ENCODE peak calls at places on chromosome 13, in nine cellular contexts. P is CD8-positive, alpha-beta T cell; D is body of pancreas; N is HAP-1; L is endodermal cell; J is hepatocyte; C is PC-3; S is heart right ventricle; M is pancreas. F is an unnamed sample.

GRCh38 chr13:34913040-34913439 is 29.0 kb upstream of the NBEA start:
- DNase-seq in N (peak; percentile 55), P (no peak), C (peak; percentile 19), J (peak; percentile 34), S (no peak), D (no peak), L (peak; percentile 87), M (no peak), F (no peak)

GRCh38 chr13:46605089-46605488 is 52.1 kb downstream of the LRCH1 start:
- DNase-seq in P (no peak), N (no peak), C (no peak), L (no peak), J (no peak), S (no peak), M (no peak), D (peak; percentile 23), F (no peak)

GRCh38 chr13:43180837-43181236 is 157.5 kb downstream of the DNAJC15 start:
- DNase-seq in C (no peak), N (no peak), S (no peak), L (peak; percentile 52), M (no peak), P (no peak), J (no peak), D (no peak), F (no peak)

GRCh38 chr13:26037302-26037701 is 14.5 kb downstream of the SHISA2 start:
- DNase-seq in S (no peak), M (no peak), N (peak; percentile 73), L (peak; percentile 94), C (peak; percentile 56), J (no peak), P (no peak), D (no peak), F (peak; percentile 39)

GRCh38 chr13:32443111-32443510 is 15.2 kb upstream of the N4BP2L1 start:
- DNase-seq in L (no peak), N (peak; percentile 17), C (peak; percentile 39), S (no peak), M (no peak), D (peak; percentile 41), P (no peak), J (peak; percentile 16), F (no peak)

GRCh38 chr13:100600915-100601314 is 12.3 kb upstream of the GGACT start:
- DNase-seq in D (peak; percentile 30), J (no peak), L (no peak), N (no peak), P (no peak), C (no peak), M (no peak), S (no peak), F (no peak)

GRCh38 chr13:78657699-78658629 is 991 bp downstream of the OBI1 start:
- DNase-seq in M (no peak), C (peak; percentile 38), J (no peak), N (peak; percentile 23), P (no peak), S (no peak), D (no peak), L (peak; percentile 65), F (no peak)

GRCh38 chr13:79405501-79405830 is 589 bp downstream of the RBM26 start:
- DNase-seq in J (no peak), P (no peak), M (no peak), N (no peak), D (peak; percentile 28), C (no peak), S (no peak), L (no peak), F (no peak)

GRCh38 chr13:45352031-45352430 is 11.0 kb upstream of the TPT1 start:
- DNase-seq in C (no peak), P (no peak), N (no peak), D (no peak), M (no peak), L (no peak), S (no peak), J (no peak), F (no peak)

DNA sequence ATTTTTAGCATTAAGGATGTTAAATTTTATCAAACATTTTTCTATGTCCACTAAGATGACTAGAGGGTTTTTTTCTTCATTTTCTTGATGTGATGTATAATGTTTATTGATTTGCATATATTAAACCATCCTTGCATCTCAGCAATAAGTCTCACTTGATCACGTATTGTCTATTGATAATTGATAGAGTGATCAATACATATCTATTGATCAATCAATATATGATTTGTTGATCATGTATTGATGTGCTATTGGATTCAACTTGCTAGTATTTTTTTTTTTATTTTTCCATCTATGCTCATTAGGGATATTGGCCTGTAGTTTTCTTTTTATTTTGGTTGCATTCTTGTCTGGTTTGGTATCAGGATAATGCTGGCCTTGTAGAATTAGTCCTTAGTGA is 2202.0 kb downstream of the PCDH9 start:
- DNase-seq in J (no peak), L (no peak), C (no peak), M (no peak), N (no peak), S (no peak), D (no peak), P (no peak), F (no peak)
- H3K9me3 ChIP-seq in J (no peaks in the 10 kb centered on the region), L (no peaks in the 10 kb centered on the region), C (no peaks in the 10 kb centered on the region), M (no peaks in the 10 kb centered on the region), N (no peaks in the 10 kb centered on the region), S (peaks cover 23% of the 10 kb centered on the region), D (no peaks in the 10 kb centered on the region), P (no peaks in the 10 kb centered on the region), F (no peaks in the 10 kb centered on the region)

DNA sequence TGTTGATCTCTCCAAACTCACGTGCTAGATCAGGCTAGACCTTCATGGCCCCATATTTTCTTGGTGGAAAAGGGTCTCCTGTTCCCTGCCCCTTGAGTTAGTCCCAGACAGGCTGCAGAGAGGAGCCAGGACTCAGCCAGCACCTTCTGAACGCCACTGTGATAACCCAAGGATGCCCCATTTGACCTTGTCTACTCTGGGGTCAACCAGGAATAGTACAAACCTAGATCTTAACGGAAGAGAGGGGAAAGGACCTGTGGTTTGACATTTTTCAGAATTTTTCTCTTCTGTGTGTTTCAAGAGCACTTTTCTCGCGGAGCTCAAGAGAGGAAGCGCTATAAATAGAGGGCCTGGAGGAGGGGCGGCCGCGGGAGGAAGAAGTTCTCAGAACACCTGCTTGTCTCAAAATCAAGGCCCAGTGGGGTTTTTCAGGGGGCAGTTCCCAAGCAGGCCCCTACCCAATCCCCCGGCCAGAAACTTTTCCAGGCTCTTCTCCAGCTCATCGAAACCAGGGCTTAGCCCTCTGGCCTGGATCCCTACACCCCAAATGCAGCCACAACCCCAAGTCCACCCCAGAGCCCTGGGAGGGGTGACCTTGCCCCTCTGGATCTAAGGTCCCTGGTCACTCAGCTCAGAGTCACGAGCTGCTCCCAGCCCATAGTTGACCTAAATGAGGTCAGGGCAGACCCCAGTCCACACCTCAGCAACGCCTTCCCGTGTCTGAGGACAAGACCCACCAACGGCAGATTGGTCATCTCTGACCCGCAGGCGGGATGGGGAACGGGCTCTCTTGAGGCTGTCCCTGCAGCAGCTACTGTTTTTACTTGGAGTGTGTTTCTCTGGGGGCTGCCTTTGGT is 75.6 kb upstream of the TM9SF2 start:
- DNase-seq in N (no peak), D (no peak), M (no peak), J (no peak), P (peak; percentile 71), C (no peak), L (no peak), S (no peak), F (no peak)
- H3K4me3 ChIP-seq in N (no peak overlapping the region), D (no peak overlapping the region), M (no peak overlapping the region), J (no peak overlapping the region), P (peak overlapping the region; percentile 28), C (no peak overlapping the region), L (no peak overlapping the region), S (no peak overlapping the region), F (no peak overlapping the region)

GRCh38 chr13:102003848-102004570 is 397.8 kb downstream of the FGF14 start:
- DNase-seq in N (no peak), L (no peak), P (no peak), J (no peak), D (no peak), M (no peak), S (no peak), C (no peak), F (no peak)
- H3K4me1 ChIP-seq in N (no peaks in the 10 kb centered on the region), L (no peaks in the 10 kb centered on the region), P (no peaks in the 10 kb centered on the region), J (no peaks in the 10 kb centered on the region), D (no peaks in the 10 kb centered on the region), M (no peaks in the 10 kb centered on the region), S (peaks cover 5% of the 10 kb centered on the region), C (no peaks in the 10 kb centered on the region), F (peaks cover 4% of the 10 kb centered on the region)

DNA sequence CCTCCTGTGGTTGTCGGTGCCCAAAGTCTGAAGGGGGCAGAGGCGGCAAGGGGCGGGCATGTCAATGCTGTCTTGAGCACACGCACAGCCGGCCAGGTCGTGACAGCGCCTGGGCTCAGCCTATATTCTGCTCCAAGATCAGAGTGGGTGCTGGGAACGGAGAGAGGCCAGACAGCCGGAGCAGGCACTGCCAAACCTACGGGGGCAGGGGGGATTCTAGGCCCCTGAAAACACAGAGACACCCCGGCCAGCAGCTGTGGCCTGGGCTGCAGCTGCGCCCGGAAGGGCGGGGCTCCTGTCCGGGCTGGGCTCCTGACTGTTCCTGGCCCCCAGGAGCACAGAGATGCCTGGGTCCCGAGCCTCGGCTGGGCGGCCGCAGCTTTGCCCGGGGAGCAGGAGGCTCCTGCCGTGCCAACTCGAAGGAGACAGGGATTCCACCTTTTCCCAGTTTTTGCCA is 2662.9 kb upstream of the PCDH20 start:
- DNase-seq in S (no peak), J (no peak), N (no peak), M (peak; percentile 49), P (no peak), D (no peak), C (no peak), L (peak; percentile 43), F (no peak)
- H3K9me3 ChIP-seq in S (peaks cover 30% of the 10 kb centered on the region), J (peaks cover 6% of the 10 kb centered on the region), N (no peaks in the 10 kb centered on the region), M (no peaks in the 10 kb centered on the region), P (no peaks in the 10 kb centered on the region), D (no peaks in the 10 kb centered on the region), C (no peaks in the 10 kb centered on the region), L (no peaks in the 10 kb centered on the region), F (no peaks in the 10 kb centered on the region)

GRCh38 chr13:93771782-93772181 is 545.2 kb downstream of the GPC6 start:
- DNase-seq in D (no peak), P (no peak), N (no peak), J (no peak), M (no peak), C (peak; percentile 58), L (no peak), S (no peak), F (no peak)
- H3K4me3 ChIP-seq in D (no peak overlapping the region), P (no peak overlapping the region), N (no peak overlapping the region), J (no peak overlapping the region), M (no peak overlapping the region), C (no peak overlapping the region), L (no peak overlapping the region), S (no peak overlapping the region), F (no peak overlapping the region)

DNA sequence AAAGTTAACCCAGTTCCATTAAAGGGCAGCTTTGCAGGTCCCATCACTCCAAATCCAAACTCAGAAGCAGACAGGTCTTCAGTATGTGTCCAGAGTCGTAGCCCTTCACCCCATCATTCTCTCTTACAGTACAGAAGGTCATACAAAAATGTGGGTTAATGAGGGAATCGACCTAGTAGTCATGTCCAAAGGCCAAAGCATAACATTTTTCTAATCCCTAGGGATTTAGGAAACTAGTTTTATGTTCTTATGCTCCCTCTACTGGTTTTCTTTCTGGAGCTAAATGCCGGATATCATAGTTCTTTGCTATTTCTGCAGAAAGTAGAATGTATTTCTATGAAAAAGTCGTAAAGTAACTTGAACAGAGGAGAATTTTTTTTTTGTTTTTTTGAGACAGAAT is 72.2 kb downstream of the DHRS12 start:
- DNase-seq in M (no peak), D (no peak), N (no peak), C (peak; percentile 19), P (no peak), L (no peak), S (no peak), J (no peak), F (no peak)
- H3K4me1 ChIP-seq in M (peaks cover 51% of the 10 kb centered on the region), D (peaks cover 71% of the 10 kb centered on the region), N (peaks cover 13% of the 10 kb centered on the region), C (peaks cover 19% of the 10 kb centered on the region), P (no peaks in the 10 kb centered on the region), L (no peaks in the 10 kb centered on the region), S (peaks cover 46% of the 10 kb centered on the region), J (peaks cover 37% of the 10 kb centered on the region), F (peaks cover 9% of the 10 kb centered on the region)

GRCh38 chr13:58592052-58592451 is 960.5 kb downstream of the PCDH17 start:
- DNase-seq in N (no peak), D (no peak), C (no peak), P (no peak), S (no peak), M (no peak), J (no peak), L (no peak), F (no peak)
- H3K9me3 ChIP-seq in N (no peaks in the 10 kb centered on the region), D (no peaks in the 10 kb centered on the region), C (no peaks in the 10 kb centered on the region), P (no peaks in the 10 kb centered on the region), S (no peaks in the 10 kb centered on the region), M (no peaks in the 10 kb centered on the region), J (no peaks in the 10 kb centered on the region), L (no peaks in the 10 kb centered on the region), F (no peaks in the 10 kb centered on the region)